ENCODE peak calls at places on chromosome 1, in ten cellular contexts. One of them, this sample, is unnamed.

GRCh38 chr1:199490804-199491527 is 536.5 kb upstream of the NR5A2 start:
- DNase-seq in fibroblast of mammary gland: peak
- DNase-seq in fibroblast of the aortic adventitia: peak
- DNase-seq in fibroblast of villous mesenchyme: peak
- DNase-seq in HFF-Myc: peak
- DNase-seq in astrocyte: peak
- DNase-seq in pancreas: no peak
- DNase-seq in AG09309: peak
- DNase-seq in GM12864: no peak
- DNase-seq in astrocyte of the cerebellum: peak
- DNase-seq in this sample: peak

GRCh38 chr1:200438911-200439310 is 29.1 kb upstream of the ZNF281 start:
- DNase-seq in astrocyte of the cerebellum: peak
- DNase-seq in fibroblast of villous mesenchyme: peak
- DNase-seq in HFF-Myc: no peak
- DNase-seq in GM12864: no peak
- DNase-seq in astrocyte: peak
- DNase-seq in fibroblast of mammary gland: peak
- DNase-seq in fibroblast of the aortic adventitia: peak
- DNase-seq in AG09309: peak
- DNase-seq in pancreas: no peak
- DNase-seq in this sample: no peak

GRCh38 chr1:153231800-153232199 is 14.4 kb downstream of the PRR9 start:
- DNase-seq in HFF-Myc: no peak
- DNase-seq in fibroblast of mammary gland: no peak
- DNase-seq in AG09309: no peak
- DNase-seq in GM12864: no peak
- DNase-seq in fibroblast of villous mesenchyme: no peak
- DNase-seq in pancreas: no peak
- DNase-seq in fibroblast of the aortic adventitia: no peak
- DNase-seq in astrocyte: no peak
- DNase-seq in astrocyte of the cerebellum: no peak
- DNase-seq in this sample: no peak

GRCh38 chr1:69320679-69321310 is 246.9 kb upstream of the LRRC7 start:
- DNase-seq in AG09309: no peak
- DNase-seq in HFF-Myc: no peak
- DNase-seq in GM12864: no peak
- DNase-seq in fibroblast of villous mesenchyme: no peak
- DNase-seq in fibroblast of mammary gland: no peak
- DNase-seq in pancreas: no peak
- DNase-seq in fibroblast of the aortic adventitia: no peak
- DNase-seq in astrocyte of the cerebellum: no peak
- DNase-seq in astrocyte: no peak
- DNase-seq in this sample: no peak

GRCh38 chr1:43990271-43991199 is 864 bp upstream of the CCDC24 start:
- DNase-seq in fibroblast of mammary gland: no peak
- DNase-seq in GM12864: no peak
- DNase-seq in pancreas: no peak
- DNase-seq in HFF-Myc: no peak
- DNase-seq in AG09309: no peak
- DNase-seq in fibroblast of villous mesenchyme: no peak
- DNase-seq in astrocyte: no peak
- DNase-seq in astrocyte of the cerebellum: no peak
- DNase-seq in fibroblast of the aortic adventitia: no peak
- DNase-seq in this sample: no peak

GRCh38 chr1:32949519-32949918 is 15.1 kb downstream of the RNF19B start:
- DNase-seq in fibroblast of villous mesenchyme: no peak
- DNase-seq in fibroblast of mammary gland: no peak
- DNase-seq in astrocyte: no peak
- DNase-seq in fibroblast of the aortic adventitia: no peak
- DNase-seq in GM12864: no peak
- DNase-seq in AG09309: no peak
- DNase-seq in astrocyte of the cerebellum: no peak
- DNase-seq in HFF-Myc: no peak
- DNase-seq in pancreas: no peak
- DNase-seq in this sample: no peak

GRCh38 chr1:117609471-117609911 is 3.6 kb downstream of the TENT5C start:
- DNase-seq in pancreas: no peak
- DNase-seq in fibroblast of the aortic adventitia: peak
- DNase-seq in AG09309: no peak
- DNase-seq in fibroblast of mammary gland: peak
- DNase-seq in fibroblast of villous mesenchyme: no peak
- DNase-seq in GM12864: no peak
- DNase-seq in astrocyte of the cerebellum: no peak
- DNase-seq in astrocyte: no peak
- DNase-seq in HFF-Myc: no peak
- DNase-seq in this sample: no peak

GRCh38 chr1:32963746-32964460 is 706 bp downstream of the RNF19B start:
- DNase-seq in AG09309: no peak
- DNase-seq in pancreas: peak
- DNase-seq in fibroblast of villous mesenchyme: peak
- DNase-seq in astrocyte of the cerebellum: no peak
- DNase-seq in astrocyte: peak
- DNase-seq in fibroblast of mammary gland: no peak
- DNase-seq in fibroblast of the aortic adventitia: peak
- DNase-seq in GM12864: no peak
- DNase-seq in HFF-Myc: no peak
- DNase-seq in this sample: no peak

GRCh38 chr1:75559800-75560199 is 51.1 kb downstream of the SLC44A5 start:
- DNase-seq in astrocyte: peak
- DNase-seq in fibroblast of the aortic adventitia: no peak
- DNase-seq in fibroblast of mammary gland: no peak
- DNase-seq in HFF-Myc: no peak
- DNase-seq in AG09309: no peak
- DNase-seq in astrocyte of the cerebellum: no peak
- DNase-seq in GM12864: no peak
- DNase-seq in pancreas: no peak
- DNase-seq in fibroblast of villous mesenchyme: no peak
- DNase-seq in this sample: no peak

GRCh38 chr1:2135425-2135824 is 59.1 kb downstream of the FAAP20 start:
- DNase-seq in AG09309: no peak
- DNase-seq in HFF-Myc: no peak
- DNase-seq in GM12864: no peak
- DNase-seq in fibroblast of mammary gland: peak
- DNase-seq in astrocyte of the cerebellum: no peak
- DNase-seq in astrocyte: peak
- DNase-seq in fibroblast of the aortic adventitia: peak
- DNase-seq in fibroblast of villous mesenchyme: peak
- DNase-seq in pancreas: no peak
- DNase-seq in this sample: peak

DNA sequence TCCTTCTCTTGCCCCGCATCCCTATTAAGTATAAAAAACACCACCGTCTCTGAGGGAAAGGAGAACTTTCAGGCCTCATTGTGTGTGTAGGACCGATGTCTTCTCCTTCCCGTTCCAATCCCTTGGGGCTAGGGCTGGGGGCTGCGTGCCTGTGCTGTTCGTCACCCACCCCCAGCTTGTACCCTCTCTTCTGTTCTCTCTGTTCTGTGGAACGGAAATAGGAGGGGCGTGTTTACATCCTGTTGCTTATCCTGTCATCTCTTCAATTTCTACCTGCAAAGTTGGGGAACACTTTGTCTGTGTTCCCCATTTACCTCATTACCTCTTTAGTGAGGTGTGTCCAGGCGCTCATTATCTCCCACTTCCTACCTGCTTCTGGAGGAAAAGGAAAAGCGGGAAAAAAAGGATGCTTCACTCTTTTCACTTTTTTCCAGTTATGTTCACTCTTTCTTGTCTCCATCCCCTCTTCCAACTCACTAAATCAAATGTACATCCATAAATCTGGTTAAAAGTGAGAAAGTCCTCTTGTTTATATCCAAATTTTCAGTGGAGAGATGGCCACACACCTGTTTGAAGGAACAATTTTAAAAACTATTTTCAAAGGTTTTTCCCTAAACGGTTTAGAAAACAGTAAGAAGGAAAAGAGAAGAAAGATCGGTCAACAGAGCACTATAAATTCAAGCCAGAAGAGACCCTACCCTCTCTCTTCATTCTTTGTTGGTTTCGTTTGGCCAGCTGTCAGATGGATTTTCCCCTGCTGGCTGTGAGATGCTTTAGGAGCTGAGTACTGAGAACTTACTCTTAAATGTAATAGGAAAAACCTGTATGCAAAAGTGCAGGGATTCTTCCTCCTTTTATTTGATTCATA is 1.0 kb upstream of the TXNIP start:
- DNase-seq in astrocyte: peak
- DNase-seq in astrocyte of the cerebellum: no peak
- DNase-seq in pancreas: no peak
- DNase-seq in fibroblast of the aortic adventitia: no peak
- DNase-seq in GM12864: no peak
- DNase-seq in fibroblast of villous mesenchyme: no peak
- DNase-seq in fibroblast of mammary gland: peak
- DNase-seq in HFF-Myc: no peak
- DNase-seq in AG09309: no peak
- DNase-seq in this sample: no peak
- H3K4me3 ChIP-seq in astrocyte: peak
- H3K4me3 ChIP-seq in astrocyte of the cerebellum: peak
- H3K4me3 ChIP-seq in pancreas: peak
- H3K4me3 ChIP-seq in fibroblast of the aortic adventitia: peak
- H3K4me3 ChIP-seq in GM12864: peak
- H3K4me3 ChIP-seq in fibroblast of villous mesenchyme: peak
- H3K4me3 ChIP-seq in fibroblast of mammary gland: peak
- H3K4me3 ChIP-seq in HFF-Myc: peak
- H3K4me3 ChIP-seq in AG09309: peak
- H3K4me3 ChIP-seq in this sample: peak

GRCh38 chr1:111476214-111476613 is 2.4 kb downstream of the C1orf162 start:
- DNase-seq in pancreas: no peak
- DNase-seq in fibroblast of the aortic adventitia: no peak
- DNase-seq in fibroblast of mammary gland: no peak
- DNase-seq in GM12864: no peak
- DNase-seq in HFF-Myc: no peak
- DNase-seq in AG09309: no peak
- DNase-seq in astrocyte: no peak
- DNase-seq in fibroblast of villous mesenchyme: no peak
- DNase-seq in astrocyte of the cerebellum: no peak
- DNase-seq in this sample: no peak

GRCh38 chr1:111474521-111474920 is 737 bp downstream of the C1orf162 start:
- DNase-seq in astrocyte: no peak
- DNase-seq in fibroblast of the aortic adventitia: no peak
- DNase-seq in AG09309: no peak
- DNase-seq in GM12864: no peak
- DNase-seq in pancreas: no peak
- DNase-seq in HFF-Myc: no peak
- DNase-seq in fibroblast of mammary gland: no peak
- DNase-seq in fibroblast of villous mesenchyme: no peak
- DNase-seq in astrocyte of the cerebellum: no peak
- DNase-seq in this sample: no peak

GRCh38 chr1:111475706-111476105 is 1.9 kb downstream of the C1orf162 start:
- DNase-seq in fibroblast of mammary gland: no peak
- DNase-seq in fibroblast of the aortic adventitia: no peak
- DNase-seq in astrocyte: no peak
- DNase-seq in HFF-Myc: no peak
- DNase-seq in fibroblast of villous mesenchyme: no peak
- DNase-seq in pancreas: no peak
- DNase-seq in astrocyte of the cerebellum: no peak
- DNase-seq in GM12864: no peak
- DNase-seq in AG09309: no peak
- DNase-seq in this sample: no peak

GRCh38 chr1:111471538-111471937 is 2.2 kb upstream of the C1orf162 start:
- DNase-seq in fibroblast of the aortic adventitia: no peak
- DNase-seq in fibroblast of villous mesenchyme: no peak
- DNase-seq in HFF-Myc: no peak
- DNase-seq in AG09309: no peak
- DNase-seq in astrocyte of the cerebellum: no peak
- DNase-seq in fibroblast of mammary gland: no peak
- DNase-seq in astrocyte: no peak
- DNase-seq in pancreas: no peak
- DNase-seq in GM12864: no peak
- DNase-seq in this sample: no peak

GRCh38 chr1:111474106-111474505 is 322 bp downstream of the C1orf162 start:
- DNase-seq in astrocyte: no peak
- DNase-seq in astrocyte of the cerebellum: no peak
- DNase-seq in AG09309: no peak
- DNase-seq in GM12864: no peak
- DNase-seq in fibroblast of mammary gland: no peak
- DNase-seq in HFF-Myc: no peak
- DNase-seq in fibroblast of villous mesenchyme: no peak
- DNase-seq in fibroblast of the aortic adventitia: peak
- DNase-seq in pancreas: no peak
- DNase-seq in this sample: peak
- H3K4me3 ChIP-seq in astrocyte: no peak
- H3K4me3 ChIP-seq in astrocyte of the cerebellum: no peak
- H3K4me3 ChIP-seq in AG09309: no peak
- H3K4me3 ChIP-seq in GM12864: no peak
- H3K4me3 ChIP-seq in fibroblast of mammary gland: no peak
- H3K4me3 ChIP-seq in HFF-Myc: no peak
- H3K4me3 ChIP-seq in fibroblast of villous mesenchyme: no peak
- H3K4me3 ChIP-seq in fibroblast of the aortic adventitia: no peak
- H3K4me3 ChIP-seq in pancreas: no peak
- H3K4me3 ChIP-seq in this sample: no peak

DNA sequence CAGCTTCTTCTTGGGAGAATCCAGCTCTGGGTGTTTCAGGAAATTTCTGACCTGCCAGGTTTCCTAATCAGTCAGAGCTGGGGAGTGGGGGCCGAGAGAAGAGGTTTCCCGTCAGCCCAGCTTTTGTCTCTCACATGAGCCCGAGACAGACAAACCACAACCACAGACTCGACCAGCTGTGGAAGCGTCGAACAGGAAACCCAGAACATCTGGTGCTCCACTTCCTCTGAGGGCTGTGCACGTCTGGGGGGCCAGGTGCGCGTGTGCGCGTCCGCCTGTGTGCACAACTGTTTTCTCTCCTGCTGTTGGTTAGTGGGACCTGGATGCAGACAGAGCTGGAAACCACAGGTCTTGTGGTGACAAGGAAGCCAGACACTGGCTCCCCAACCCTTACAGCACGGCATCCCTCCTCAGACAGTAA is 113.0 kb upstream of the SLC25A33 start:
- DNase-seq in astrocyte: no peak
- DNase-seq in GM12864: peak
- DNase-seq in fibroblast of the aortic adventitia: no peak
- DNase-seq in AG09309: no peak
- DNase-seq in pancreas: no peak
- DNase-seq in fibroblast of mammary gland: no peak
- DNase-seq in fibroblast of villous mesenchyme: peak
- DNase-seq in HFF-Myc: no peak
- DNase-seq in astrocyte of the cerebellum: no peak
- DNase-seq in this sample: no peak
- H3K4me3 ChIP-seq in astrocyte: no peak
- H3K4me3 ChIP-seq in GM12864: peak
- H3K4me3 ChIP-seq in fibroblast of the aortic adventitia: no peak
- H3K4me3 ChIP-seq in AG09309: no peak
- H3K4me3 ChIP-seq in pancreas: no peak
- H3K4me3 ChIP-seq in fibroblast of mammary gland: no peak
- H3K4me3 ChIP-seq in fibroblast of villous mesenchyme: no peak
- H3K4me3 ChIP-seq in HFF-Myc: no peak
- H3K4me3 ChIP-seq in astrocyte of the cerebellum: no peak
- H3K4me3 ChIP-seq in this sample: no peak

GRCh38 chr1:88784551-88784950 is 100.5 kb downstream of the PKN2 start:
- DNase-seq in astrocyte: no peak
- DNase-seq in fibroblast of villous mesenchyme: no peak
- DNase-seq in fibroblast of the aortic adventitia: no peak
- DNase-seq in astrocyte of the cerebellum: no peak
- DNase-seq in fibroblast of mammary gland: no peak
- DNase-seq in pancreas: no peak
- DNase-seq in GM12864: peak
- DNase-seq in HFF-Myc: no peak
- DNase-seq in AG09309: no peak
- DNase-seq in this sample: no peak
- H3K4me3 ChIP-seq in astrocyte: no peak
- H3K4me3 ChIP-seq in fibroblast of villous mesenchyme: no peak
- H3K4me3 ChIP-seq in fibroblast of the aortic adventitia: no peak
- H3K4me3 ChIP-seq in astrocyte of the cerebellum: no peak
- H3K4me3 ChIP-seq in fibroblast of mammary gland: no peak
- H3K4me3 ChIP-seq in pancreas: no peak
- H3K4me3 ChIP-seq in GM12864: no peak
- H3K4me3 ChIP-seq in HFF-Myc: no peak
- H3K4me3 ChIP-seq in AG09309: no peak
- H3K4me3 ChIP-seq in this sample: no peak